ENCODE peak calls at places on chromosomes 1 and 21, in four cellular contexts. One of them, this sample, is unnamed.

GRCh38 chr1:62428351-62428750 is 8.5 kb upstream of the USP1 start:
- DNase-seq in CD8-positive, alpha-beta memory T cell: no peak
- DNase-seq in GM23248: no peak
- DNase-seq in psoas muscle: no peak
- DNase-seq in this sample: no peak

GRCh38 chr1:117652421-117652820 is 46.6 kb downstream of the TENT5C start:
- DNase-seq in CD8-positive, alpha-beta memory T cell: no peak
- DNase-seq in GM23248: no peak
- DNase-seq in psoas muscle: no peak
- DNase-seq in this sample: no peak

GRCh38 chr1:61636392-61636791 is 88.5 kb downstream of the TM2D1 start:
- DNase-seq in CD8-positive, alpha-beta memory T cell: no peak
- DNase-seq in GM23248: no peak
- DNase-seq in psoas muscle: no peak
- DNase-seq in this sample: no peak

GRCh38 chr1:179976970-179977651 is 22.5 kb downstream of the CEP350 start:
- DNase-seq in CD8-positive, alpha-beta memory T cell: no peak
- DNase-seq in GM23248: no peak
- DNase-seq in psoas muscle: no peak
- DNase-seq in this sample: no peak

GRCh38 chr1:206471993-206472392 is 1.7 kb downstream of the IKBKE start:
- DNase-seq in CD8-positive, alpha-beta memory T cell: no peak
- DNase-seq in GM23248: no peak
- DNase-seq in psoas muscle: no peak
- DNase-seq in this sample: no peak

GRCh38 chr1:15838721-15839120 is 8.8 kb upstream of the SPEN start:
- DNase-seq in CD8-positive, alpha-beta memory T cell: no peak
- DNase-seq in GM23248: no peak
- DNase-seq in psoas muscle: no peak
- DNase-seq in this sample: peak; percentile 46

GRCh38 chr21:42644223-42645208 is 8.9 kb upstream of the PDE9A start:
- DNase-seq in CD8-positive, alpha-beta memory T cell: no peak
- DNase-seq in GM23248: peak; percentile 52
- DNase-seq in psoas muscle: no peak
- DNase-seq in this sample: no peak

GRCh38 chr1:233355841-233356704 is 28.5 kb downstream of the MAP3K21 start:
- DNase-seq in CD8-positive, alpha-beta memory T cell: no peak
- DNase-seq in GM23248: no peak
- DNase-seq in psoas muscle: no peak
- DNase-seq in this sample: no peak

GRCh38 chr1:29956343-29957030 is 720.2 kb downstream of the PTPRU start:
- DNase-seq in CD8-positive, alpha-beta memory T cell: no peak
- DNase-seq in GM23248: no peak
- DNase-seq in psoas muscle: no peak
- DNase-seq in this sample: peak; percentile 27

GRCh38 chr1:119547306-119547705 is 40.3 kb downstream of the HSD3B1 start:
- DNase-seq in CD8-positive, alpha-beta memory T cell: no peak
- DNase-seq in GM23248: no peak
- DNase-seq in psoas muscle: no peak
- DNase-seq in this sample: no peak

GRCh38 chr1:54274881-54275280 is 74.9 kb downstream of the MRPL37 start:
- DNase-seq in CD8-positive, alpha-beta memory T cell: no peak
- DNase-seq in GM23248: no peak
- DNase-seq in psoas muscle: no peak
- DNase-seq in this sample: no peak
- H3K4me1 ChIP-seq in CD8-positive, alpha-beta memory T cell: peaks cover 39% of the 10 kb centered on the region
- H3K4me1 ChIP-seq in GM23248: peaks cover 42% of the 10 kb centered on the region
- H3K4me1 ChIP-seq in psoas muscle: peaks cover 85% of the 10 kb centered on the region
- H3K4me1 ChIP-seq in this sample: peaks cover 100% of the 10 kb centered on the region

DNA sequence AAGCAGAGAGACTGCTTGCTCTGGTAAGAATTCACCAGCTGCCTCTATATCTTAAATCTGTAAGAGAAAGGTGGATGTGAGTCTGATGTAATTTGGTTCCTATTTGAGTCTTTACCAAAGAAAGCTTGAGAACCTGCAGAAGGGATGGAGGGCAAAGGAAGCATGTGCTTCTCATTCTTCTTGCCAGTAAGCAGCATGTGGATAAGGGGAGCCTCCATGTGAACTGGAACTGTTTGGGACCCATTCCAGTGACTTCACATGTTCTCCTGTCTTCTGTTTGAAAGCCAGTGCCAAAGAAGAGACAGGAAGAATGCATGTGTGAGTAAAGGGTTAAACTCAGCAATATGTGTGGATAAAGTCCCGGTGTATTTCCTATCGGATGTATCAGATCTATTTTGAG is 119.6 kb upstream of the ADGRL2 start:
- DNase-seq in CD8-positive, alpha-beta memory T cell: no peak
- DNase-seq in GM23248: no peak
- DNase-seq in psoas muscle: no peak
- DNase-seq in this sample: no peak
- H3K4me3 ChIP-seq in CD8-positive, alpha-beta memory T cell: no peak overlapping the region
- H3K4me3 ChIP-seq in GM23248: no peak overlapping the region
- H3K4me3 ChIP-seq in psoas muscle: no peak overlapping the region
- H3K4me3 ChIP-seq in this sample: no peak overlapping the region

GRCh38 chr1:225517697-225518096 is 89.9 kb upstream of the LBR start:
- DNase-seq in CD8-positive, alpha-beta memory T cell: no peak
- DNase-seq in GM23248: peak; percentile 8
- DNase-seq in psoas muscle: no peak
- DNase-seq in this sample: no peak
- H3K4me1 ChIP-seq in CD8-positive, alpha-beta memory T cell: no peaks in the 10 kb centered on the region
- H3K4me1 ChIP-seq in GM23248: no peaks in the 10 kb centered on the region
- H3K4me1 ChIP-seq in psoas muscle: peaks cover 12% of the 10 kb centered on the region
- H3K4me1 ChIP-seq in this sample: no peaks in the 10 kb centered on the region

GRCh38 chr1:112395832-112396667 is at the start of gene CTTNBP2NL:
- DNase-seq in CD8-positive, alpha-beta memory T cell: peak; percentile 76
- DNase-seq in GM23248: peak; percentile 99
- DNase-seq in psoas muscle: peak; percentile 97
- DNase-seq in this sample: peak; percentile 98

GRCh38 chr1:112393634-112393976 is 2.4 kb upstream of the CTTNBP2NL start:
- DNase-seq in CD8-positive, alpha-beta memory T cell: no peak
- DNase-seq in GM23248: peak; percentile 63
- DNase-seq in psoas muscle: peak; percentile 15
- DNase-seq in this sample: no peak

GRCh38 chr1:112395261-112395831 is 668 bp upstream of the CTTNBP2NL start:
- DNase-seq in CD8-positive, alpha-beta memory T cell: no peak
- DNase-seq in GM23248: no peak
- DNase-seq in psoas muscle: no peak
- DNase-seq in this sample: no peak

GRCh38 chr1:112396668-112397025 is 633 bp downstream of the CTTNBP2NL start:
- DNase-seq in CD8-positive, alpha-beta memory T cell: no peak
- DNase-seq in GM23248: peak; percentile 49
- DNase-seq in psoas muscle: no peak
- DNase-seq in this sample: no peak

DNA sequence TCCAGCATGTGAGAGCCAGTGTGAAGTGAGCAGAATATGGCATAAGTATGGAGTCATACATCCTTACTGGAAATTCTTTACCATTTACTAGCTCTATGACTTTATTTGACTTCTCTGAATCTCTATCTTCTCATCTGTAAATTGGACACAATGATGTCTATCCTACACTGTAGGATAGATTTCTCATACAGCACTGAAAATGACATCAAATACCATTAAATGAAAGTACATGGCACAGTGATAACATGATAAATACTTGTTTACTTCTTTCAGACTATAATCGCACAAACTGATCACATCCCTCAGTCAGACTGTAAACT is 1.3 kb upstream of the CTTNBP2NL start:
- DNase-seq in CD8-positive, alpha-beta memory T cell: no peak
- DNase-seq in GM23248: no peak
- DNase-seq in psoas muscle: no peak
- DNase-seq in this sample: no peak
- H3K4me3 ChIP-seq in CD8-positive, alpha-beta memory T cell: no peak overlapping the region
- H3K4me3 ChIP-seq in GM23248: peak overlapping the region; percentile 97
- H3K4me3 ChIP-seq in psoas muscle: peak overlapping the region; percentile 25
- H3K4me3 ChIP-seq in this sample: peak overlapping the region; percentile 24

GRCh38 chr1:100398648-100399047 is 46.3 kb downstream of the CDC14A start:
- DNase-seq in CD8-positive, alpha-beta memory T cell: no peak
- DNase-seq in GM23248: no peak
- DNase-seq in psoas muscle: no peak
- DNase-seq in this sample: no peak
- H3K4me1 ChIP-seq in CD8-positive, alpha-beta memory T cell: peaks cover 96% of the 10 kb centered on the region
- H3K4me1 ChIP-seq in GM23248: no peaks in the 10 kb centered on the region
- H3K4me1 ChIP-seq in psoas muscle: peaks cover 5% of the 10 kb centered on the region
- H3K4me1 ChIP-seq in this sample: no peaks in the 10 kb centered on the region

GRCh38 chr1:26046313-26047031 is 554 bp upstream of the SLC30A2 start:
- DNase-seq in CD8-positive, alpha-beta memory T cell: no peak
- DNase-seq in GM23248: no peak
- DNase-seq in psoas muscle: no peak
- DNase-seq in this sample: no peak
- H3K4me3 ChIP-seq in CD8-positive, alpha-beta memory T cell: no peak overlapping the region
- H3K4me3 ChIP-seq in GM23248: no peak overlapping the region
- H3K4me3 ChIP-seq in psoas muscle: peak overlapping the region; percentile 53
- H3K4me3 ChIP-seq in this sample: no peak overlapping the region

This sample was measured in tibial artery.